ENCODE peak calls at places on chromosomes 6 and 20, in six cellular contexts. Q is AG09319, K is heart left ventricle, M is hepatocyte, I is endodermal cell, L is fibroblast of the aortic adventitia. T is an unnamed sample.

GRCh38 chr6:150395388-150396009 is 26.7 kb downstream of the IYD start:
- DNase-seq in I (peak), M (peak), Q (no peak), K (peak), L (peak), T (peak)

GRCh38 chr20:61874421-61875068 is 191.1 kb downstream of the TAF4 start:
- DNase-seq in K (no peak), L (peak), Q (no peak), I (peak), M (peak), T (peak)

GRCh38 chr6:7541175-7542064 is at the start of gene DSP:
- DNase-seq in I (peak), K (peak), L (no peak), Q (no peak), M (peak), T (peak)

GRCh38 chr20:35171753-35172433 is at the start of gene PROCR:
- DNase-seq in Q (peak), L (peak), I (peak), K (peak), M (peak), T (peak)

GRCh38 chr6:90369024-90369519 is 72.4 kb upstream of the BACH2 start:
- DNase-seq in L (peak), I (peak), Q (peak), M (peak), K (peak), T (peak)

GRCh38 chr20:17928211-17928611 is 40.4 kb downstream of the SNX5 start:
- DNase-seq in I (no peak), M (no peak), L (peak), K (no peak), Q (no peak), T (no peak)

GRCh38 chr6:108751851-108752732 is 96.1 kb upstream of the ARMC2 start:
- DNase-seq in M (no peak), K (no peak), L (no peak), I (peak), Q (no peak), T (no peak)

GRCh38 chr6:10556496-10557391 is 35.6 kb downstream of the GCNT2 start:
- DNase-seq in L (no peak), K (no peak), I (peak), M (no peak), Q (no peak), T (no peak)

GRCh38 chr6:138856654-138857053 is 60.8 kb downstream of the ECT2L start:
- DNase-seq in L (no peak), K (no peak), Q (no peak), M (no peak), I (no peak), T (no peak)

GRCh38 chr6:32188381-32189081 is 1.5 kb downstream of the PBX2 start:
- DNase-seq in L (peak), M (no peak), K (no peak), Q (no peak), I (no peak), T (no peak)

GRCh38 chr6:67345946-67346345 is 1289.1 kb upstream of the ADGRB3 start:
- DNase-seq in K (no peak), Q (no peak), M (no peak), L (no peak), I (no peak), T (peak)

GRCh38 chr6:155448823-155449789 is 6.5 kb downstream of the NOX3 start:
- DNase-seq in K (no peak), M (no peak), Q (no peak), I (peak), L (no peak), T (no peak)

GRCh38 chr6:34146021-34146782 is at the start of gene GRM4:
- DNase-seq in L (no peak), Q (no peak), K (no peak), M (no peak), I (peak), T (no peak)

GRCh38 chr20:35490736-35491181 is 35.4 kb downstream of the CEP250 start:
- DNase-seq in Q (no peak), M (no peak), L (no peak), I (no peak), K (no peak), T (no peak)

GRCh38 chr6:162907876-162908481 is 180.2 kb downstream of the PACRG start:
- DNase-seq in I (no peak), M (no peak), L (peak), Q (peak), K (no peak), T (peak)

GRCh38 chr6:140907235-140907634 is 1225.5 kb upstream of the GJE1 start:
- DNase-seq in M (no peak), L (no peak), Q (no peak), K (no peak), I (no peak), T (no peak)

GRCh38 chr6:147022041-147022440 is 182.2 kb upstream of the STXBP5 start:
- DNase-seq in Q (no peak), K (no peak), L (peak), M (no peak), I (no peak), T (peak)

GRCh38 chr20:62641749-62642665 is at the start of gene SLCO4A1:
- DNase-seq in M (peak), L (peak), K (peak), Q (no peak), I (peak), T (peak)

GRCh38 chr6:71220466-71220865 is 68.1 kb upstream of the OGFRL1 start:
- DNase-seq in L (no peak), M (no peak), Q (no peak), K (no peak), I (no peak), T (no peak)

GRCh38 chr20:63532449-63532971 is 4.7 kb downstream of the PTK6 start:
- DNase-seq in K (peak), I (peak), L (no peak), Q (no peak), M (no peak), T (no peak)

GRCh38 chr6:13668291-13668928 is 43.2 kb downstream of the RANBP9 start:
- DNase-seq in M (no peak), K (no peak), L (peak), I (no peak), Q (no peak), T (peak)

GRCh38 chr6:37137201-37137880 is 32.6 kb upstream of the PIM1 start:
- DNase-seq in M (peak), Q (peak), K (no peak), I (peak), L (peak), T (peak)

GRCh38 chr6:20732896-20733295 is 198.6 kb downstream of the CDKAL1 start:
- DNase-seq in I (no peak), Q (no peak), M (no peak), K (no peak), L (no peak), T (no peak)

GRCh38 chr6:44649365-44650025 is 262.0 kb downstream of the CDC5L start:
- DNase-seq in I (no peak), L (peak), M (no peak), K (no peak), Q (peak), T (peak)

GRCh38 chr6:44052419-44053011 is 74.7 kb downstream of the MRPL14 start:
- DNase-seq in Q (peak), L (peak), M (no peak), K (no peak), I (peak), T (peak)

GRCh38 chr6:19771753-19772336 is 65.3 kb upstream of the ID4 start:
- DNase-seq in M (no peak), K (no peak), Q (peak), L (peak), I (no peak), T (peak)

GRCh38 chr6:13216236-13216933 is 112.0 kb downstream of the TBC1D7 start:
- DNase-seq in Q (no peak), I (no peak), M (no peak), L (no peak), K (no peak), T (no peak)

GRCh38 chr6:44641344-44641743 is 253.8 kb downstream of the CDC5L start:
- DNase-seq in K (no peak), I (no peak), Q (no peak), L (no peak), M (no peak), T (peak)

GRCh38 chr6:6003334-6004146 is 3.2 kb downstream of the NRN1 start:
- DNase-seq in M (no peak), Q (no peak), L (no peak), K (peak), I (peak), T (no peak)

GRCh38 chr6:22294301-22294700 is 2.5 kb downstream of the PRL start:
- DNase-seq in I (no peak), L (no peak), Q (no peak), K (no peak), M (no peak), T (no peak)

GRCh38 chr20:60453847-60454246 is 495.6 kb downstream of the CDH26 start:
- DNase-seq in Q (no peak), I (peak), M (no peak), L (no peak), K (no peak), T (no peak)

GRCh38 chr6:170083236-170084051 is 207.4 kb downstream of the DLL1 start:
- DNase-seq in L (no peak), I (peak), K (peak), M (no peak), Q (no peak), T (no peak)

GRCh38 chr20:10670521-10671220 is 3.1 kb downstream of the JAG1 start:
- DNase-seq in Q (no peak), K (peak), L (peak), I (no peak), M (no peak), T (peak)

GRCh38 chr6:35728663-35729348 is 8.0 kb upstream of the ARMC12 start:
- DNase-seq in Q (no peak), M (no peak), I (no peak), K (peak), L (no peak), T (no peak)

GRCh38 chr20:43442310-43442880 is 15.3 kb upstream of the SRSF6 start:
- DNase-seq in K (no peak), L (no peak), M (peak), I (peak), Q (no peak), T (peak)

GRCh38 chr20:49892260-49893216 is 22.8 kb downstream of the SPATA2 start:
- DNase-seq in I (no peak), L (no peak), K (peak), Q (no peak), M (no peak), T (peak)

GRCh38 chr6:151186276-151186675 is 53.5 kb upstream of the AKAP12 start:
- DNase-seq in I (no peak), M (no peak), Q (no peak), K (no peak), L (no peak), T (no peak)

GRCh38 chr6:33343953-33344611 is 26.5 kb upstream of the ZBTB22 start:
- DNase-seq in M (no peak), Q (no peak), L (no peak), I (no peak), K (no peak), T (no peak)

GRCh38 chr6:167141667-167142432 is 15.9 kb downstream of the GPR31 start:
- DNase-seq in L (peak), I (peak), Q (no peak), M (peak), K (peak), T (peak)

DNA sequence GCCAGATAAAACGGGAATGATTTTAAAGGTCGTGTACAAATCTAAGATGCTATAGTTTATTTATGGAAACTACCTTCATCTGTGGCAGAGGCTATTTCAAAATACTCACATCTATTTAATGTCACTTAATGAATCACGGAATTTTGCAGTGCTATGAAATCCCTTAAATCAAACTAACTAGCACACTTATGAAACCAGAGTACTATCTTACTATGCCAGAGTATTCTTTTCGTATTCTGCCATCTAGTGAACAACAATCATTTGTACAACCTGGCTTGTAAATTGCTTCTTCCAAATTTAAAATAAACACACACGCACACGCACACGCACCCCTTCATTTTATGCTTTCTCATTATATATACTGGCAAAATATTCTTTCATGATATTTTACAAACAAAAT is 78.0 kb upstream of the BMP5 start:
- DNase-seq in Q (peak), M (peak), L (peak), I (no peak), K (no peak), T (peak)
- TF ChIP-seq CTCF in Q (peak), M (peak), L (peak), I (peak), K (no peak), T (peak)

DNA sequence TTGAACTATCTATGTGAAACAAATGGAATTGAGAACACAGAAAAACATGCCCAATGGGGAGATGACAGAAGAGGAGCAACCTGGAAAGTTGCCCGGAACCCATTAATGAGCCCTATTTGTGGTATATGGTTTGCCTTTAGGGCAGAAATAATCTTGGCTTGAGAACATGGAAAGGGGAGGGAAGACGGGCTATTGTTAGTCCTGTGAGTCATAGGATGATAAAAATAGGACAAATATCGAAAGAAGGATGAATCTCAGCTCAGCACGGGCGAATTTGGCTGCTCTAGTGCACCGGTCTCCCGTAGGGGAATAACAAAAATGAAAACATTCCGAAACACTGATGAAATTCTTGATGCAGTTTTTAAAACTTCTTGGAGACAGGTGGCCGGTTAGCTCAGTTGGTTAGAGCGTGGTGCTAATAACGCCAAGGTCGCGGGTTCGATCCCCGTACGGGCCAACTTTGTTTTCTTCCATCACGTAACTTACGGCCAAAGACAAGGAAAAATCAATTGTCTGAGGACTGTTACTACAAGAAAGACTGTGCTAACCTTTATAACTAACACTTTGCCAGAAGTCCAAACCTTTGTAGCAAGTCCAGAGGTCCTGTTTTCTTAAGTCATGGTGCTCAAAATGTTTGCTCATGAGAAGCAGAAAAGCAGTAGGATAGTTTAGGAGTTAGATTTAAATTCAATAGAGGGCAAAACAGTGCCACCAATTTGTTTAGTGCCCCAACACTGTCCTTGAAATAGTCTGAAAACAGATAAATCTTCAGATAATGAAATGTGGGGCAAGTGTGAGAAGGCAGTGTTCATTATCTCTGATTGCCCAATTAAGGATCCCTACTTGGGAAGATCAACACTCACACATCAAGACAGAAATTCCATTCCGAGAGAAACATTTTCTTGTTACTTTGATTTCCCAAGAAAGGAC is 15.8 kb downstream of the HMGN4 start:
- DNase-seq in L (peak), K (peak), Q (peak), I (peak), M (peak), T (peak)
- TF ChIP-seq CTCF in L (no peak), K (no peak), Q (no peak), I (no peak), M (no peak), T (no peak)

GRCh38 chr6:143701343-143702234 is 23.8 kb downstream of the PHACTR2 start:
- DNase-seq in K (no peak), I (no peak), M (no peak), Q (no peak), L (peak), T (no peak)

GRCh38 chr6:143700684-143701342 is 23.0 kb downstream of the PHACTR2 start:
- DNase-seq in I (no peak), Q (no peak), L (peak), M (no peak), K (peak), T (peak)

GRCh38 chr6:143698329-143698728 is 20.6 kb downstream of the PHACTR2 start:
- DNase-seq in I (no peak), Q (no peak), M (no peak), L (no peak), K (no peak), T (no peak)

GRCh38 chr6:143697401-143697800 is 19.6 kb downstream of the PHACTR2 start:
- DNase-seq in K (no peak), Q (no peak), L (no peak), I (no peak), M (no peak), T (no peak)

GRCh38 chr6:143698759-143699750 is 21.3 kb downstream of the PHACTR2 start:
- DNase-seq in M (no peak), K (no peak), Q (no peak), I (peak), L (no peak), T (no peak)
- TF ChIP-seq CTCF in M (no peak), K (no peak), Q (no peak), I (peak), L (no peak), T (no peak)

GRCh38 chr20:23106271-23106851 is 20.2 kb upstream of the CD93 start:
- DNase-seq in M (no peak), L (no peak), Q (no peak), I (no peak), K (peak), T (peak)
- TF ChIP-seq CTCF in M (peak), L (no peak), Q (no peak), I (peak), K (no peak), T (peak)

GRCh38 chr20:57709823-57710799 is at the start of gene PMEPA1:
- DNase-seq in K (peak), I (peak), M (peak), L (peak), Q (peak), T (peak)
- TF ChIP-seq CTCF in K (no peak), I (no peak), M (no peak), L (no peak), Q (no peak), T (no peak)

GRCh38 chr6:160089534-160089897 is 32.1 kb upstream of the SLC22A1 start:
- DNase-seq in I (no peak), M (no peak), K (no peak), Q (no peak), L (no peak), T (no peak)

GRCh38 chr6:160086754-160087153 is 34.9 kb upstream of the SLC22A1 start:
- DNase-seq in K (no peak), Q (no peak), I (peak), M (no peak), L (no peak), T (no peak)

GRCh38 chr6:160085713-160086505 is 35.7 kb upstream of the SLC22A1 start:
- DNase-seq in K (no peak), M (no peak), Q (no peak), I (peak), L (no peak), T (no peak)

GRCh38 chr6:160088069-160088773 is 33.4 kb upstream of the SLC22A1 start:
- DNase-seq in K (peak), M (peak), Q (peak), L (peak), I (peak), T (peak)

DNA sequence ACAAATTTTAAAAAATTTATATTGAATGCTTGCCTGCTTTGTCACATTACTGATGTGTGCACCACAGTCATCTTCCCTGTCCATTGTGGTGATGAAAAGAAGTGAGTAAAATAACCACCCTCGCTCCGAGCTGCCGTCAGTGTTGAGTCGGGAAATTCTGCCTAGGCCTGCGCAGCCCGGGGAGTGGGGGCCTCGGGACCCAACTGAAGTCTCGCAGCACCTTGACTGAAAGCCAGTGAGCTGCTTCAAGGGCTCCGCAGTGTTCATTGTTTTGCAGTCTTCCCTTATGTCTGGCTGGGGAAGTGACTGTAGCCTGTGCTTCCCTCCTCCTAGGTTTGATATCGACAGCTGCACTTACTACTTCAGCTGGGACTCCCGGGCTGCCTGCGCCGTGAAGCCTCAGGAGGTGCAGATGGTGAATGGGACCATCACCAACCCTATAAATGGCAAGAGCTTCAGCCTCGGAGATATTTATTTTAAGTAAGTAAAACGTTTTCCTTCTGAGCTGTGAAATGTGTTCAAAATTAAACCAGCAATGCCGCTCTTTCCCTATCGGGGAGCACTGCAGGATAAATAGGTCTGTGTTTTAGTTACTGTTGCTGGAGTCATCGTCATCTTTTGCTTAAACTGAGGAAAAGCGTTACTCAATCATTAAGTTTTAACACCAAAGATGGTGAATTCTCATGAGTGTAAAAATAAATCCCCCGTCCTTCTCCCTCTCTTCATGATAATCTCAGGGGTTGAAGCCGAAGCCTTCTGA is 32.7 kb upstream of the SLC22A1 start:
- DNase-seq in I (peak), M (no peak), L (no peak), K (no peak), Q (no peak), T (no peak)
- TF ChIP-seq CTCF in I (no peak), M (no peak), L (no peak), K (no peak), Q (no peak), T (no peak)